ENCODE peak calls at places on chromosomes 6 and 20, in eight cellular contexts. E, W, C, P, I, L, S and U are unnamed samples.

GRCh38 chr6:159977242-159978214 is 8.6 kb downstream of the IGF2R start:
- DNase-seq in I (no peak), P (no peak), E (no peak), W (no peak), L (peak; percentile 66), S (no peak), C (peak; percentile 80), U (no peak)

GRCh38 chr20:34983995-34984735 is 28.5 kb downstream of the MYH7B start:
- DNase-seq in P (no peak), W (no peak), I (no peak), L (no peak), E (no peak), S (no peak), C (peak; percentile 52), U (no peak)

GRCh38 chr6:10341605-10342004 is 73.3 kb downstream of the TFAP2A start:
- DNase-seq in I (no peak), W (no peak), C (no peak), L (no peak), S (no peak), E (no peak), P (no peak), U (no peak)

GRCh38 chr20:33753763-33754162 is 22.0 kb downstream of the ZNF341 start:
- DNase-seq in W (peak; percentile 23), L (no peak), E (no peak), S (no peak), I (no peak), P (no peak), C (no peak), U (no peak)

GRCh38 chr6:29864037-29864795 is 36.6 kb downstream of the HLA-G start:
- DNase-seq in P (no peak), C (no peak), S (no peak), I (no peak), W (no peak), L (no peak), E (no peak), U (no peak)

GRCh38 chr6:34233867-34234266 is 2.8 kb upstream of the HMGA1 start:
- DNase-seq in S (no peak), E (no peak), W (no peak), C (peak; percentile 37), I (no peak), P (no peak), L (no peak), U (no peak)

GRCh38 chr6:150753404-150754184 is 111.9 kb upstream of the MTHFD1L start:
- DNase-seq in P (no peak), I (no peak), C (no peak), W (no peak), L (no peak), E (peak; percentile 57), S (peak; percentile 62), U (no peak)

GRCh38 chr6:63799313-63799712 is 163.7 kb downstream of the PHF3 start:
- DNase-seq in S (no peak), E (no peak), C (no peak), I (no peak), W (no peak), L (no peak), P (no peak), U (no peak)

GRCh38 chr20:58416832-58417231 is 27.8 kb downstream of the VAPB start:
- DNase-seq in E (no peak), S (no peak), L (no peak), W (no peak), C (no peak), P (no peak), I (no peak), U (no peak)

GRCh38 chr6:116876107-116876506 is 935 bp upstream of the RFX6 start:
- DNase-seq in E (no peak), W (no peak), S (no peak), I (no peak), L (no peak), P (no peak), C (no peak), U (no peak)

GRCh38 chr20:58832442-58832841 is 18.3 kb downstream of the GNAS-AS1 start:
- DNase-seq in P (peak; percentile 2), L (no peak), S (no peak), E (no peak), I (no peak), W (no peak), C (no peak), U (peak; percentile 89)

GRCh38 chr6:25006565-25007001 is 70.8 kb upstream of the RIPOR2 start:
- DNase-seq in L (peak; percentile 90), S (no peak), W (peak; percentile 77), E (no peak), P (peak; percentile 100), C (peak; percentile 68), I (no peak), U (peak; percentile 79)

GRCh38 chr6:36673882-36674281 is 4.6 kb upstream of the CDKN1A start:
- DNase-seq in W (no peak), I (no peak), C (no peak), L (no peak), P (no peak), S (no peak), E (no peak), U (no peak)

GRCh38 chr6:104483225-104483834 is 376.4 kb downstream of the HACE1 start:
- DNase-seq in E (peak; percentile 18), P (peak; percentile 53), L (no peak), W (no peak), C (no peak), I (peak; percentile 3), S (no peak), U (peak; percentile 38)

GRCh38 chr6:113291751-113292445 is 565.2 kb upstream of the MARCKS start:
- DNase-seq in W (no peak), C (no peak), S (no peak), P (no peak), L (no peak), E (no peak), I (no peak), U (no peak)